ENCODE peak calls at places on chromosomes 11 and 22, in eight cellular contexts. T is caudate nucleus; Y is activated CD4-positive, alpha-beta T cell treated with anti-CD3 and anti-CD28 coated beads, Interleukin-2, amount 50 U/mL, for 24 hours; X is adipocyte; P is T-helper 2 cell treated with Interferon-gamma antibody and Interleukin-4, amounts not matched to agents 5 μg/mL and 100 μg/mL, for 36 hours; D is stromal cell of bone marrow; U is PC-3; L is NCI-H1436 treated with DMSO at 0.1 percent for 48 hours. G is an unnamed sample.

GRCh38 chr11:4826425-4826824 is 5.3 kb downstream of the OR51F2 start:
- DNase-seq in L (no peak), X (peak; percentile 6), Y (no peak), T (no peak), D (peak; percentile 67), P (no peak), U (no peak), G (no peak)

GRCh38 chr11:107860688-107861087 is 2.1 kb upstream of the SLC35F2 start:
- DNase-seq in D (no peak), X (no peak), Y (no peak), U (no peak), P (no peak), T (no peak), L (no peak), G (no peak)

GRCh38 chr11:121521145-121522042 is 68.6 kb upstream of the SORL1-AS1 start:
- DNase-seq in X (no peak), Y (no peak), T (no peak), P (no peak), U (peak; percentile 73), D (no peak), L (no peak), G (peak; percentile 29)

GRCh38 chr22:45832959-45833580 is 143.9 kb downstream of the WNT7B start:
- DNase-seq in X (no peak), U (no peak), T (no peak), P (no peak), D (no peak), L (no peak), Y (no peak), G (no peak)

GRCh38 chr11:93234602-93235207 is 36.9 kb upstream of the SLC36A4 start:
- DNase-seq in P (peak; percentile 48), T (peak; percentile 78), U (peak; percentile 92), D (peak; percentile 61), Y (peak; percentile 36), L (peak; percentile 66), X (peak; percentile 92), G (peak; percentile 80)

GRCh38 chr11:101975734-101976133 is 59.4 kb upstream of the ANGPTL5 start:
- DNase-seq in D (no peak), T (no peak), U (no peak), Y (no peak), P (no peak), X (no peak), L (no peak), G (no peak)

GRCh38 chr11:19820100-19820499 is 107.5 kb downstream of the NAV2 start:
- DNase-seq in X (peak; percentile 41), U (no peak), T (no peak), L (no peak), D (peak; percentile 29), Y (no peak), P (no peak), G (no peak)

GRCh38 chr22:23862103-23862502 is 4.4 kb downstream of the SLC2A11 start:
- DNase-seq in Y (no peak), P (peak; percentile 36), L (no peak), X (peak; percentile 52), D (no peak), U (peak; percentile 49), T (peak; percentile 22), G (peak; percentile 62)

GRCh38 chr11:70948855-70949551 is 303.4 kb downstream of the SHANK2 start:
- DNase-seq in D (no peak), L (peak; percentile 91), X (no peak), T (peak; percentile 27), Y (no peak), U (no peak), P (no peak), G (no peak)